ENCODE peak calls at places on chromosome 15, in six cellular contexts. One of them, this sample, is unnamed.

GRCh38 chr15:90345859-90346258 is 6.2 kb upstream of the ZNF774 start:
- DNase-seq in Karpas-422: no peak
- DNase-seq in right lobe of liver: no peak
- DNase-seq in adipocyte: no peak
- DNase-seq in neuronal stem cell: no peak
- DNase-seq in brain microvascular endothelial cell: no peak
- DNase-seq in this sample: no peak

GRCh38 chr15:62287066-62287857 is 122.2 kb upstream of the C2CD4B start:
- DNase-seq in Karpas-422: no peak
- DNase-seq in right lobe of liver: no peak
- DNase-seq in adipocyte: no peak
- DNase-seq in neuronal stem cell: no peak
- DNase-seq in brain microvascular endothelial cell: no peak
- DNase-seq in this sample: no peak

GRCh38 chr15:73265536-73266153 is 103.1 kb downstream of the HCN4 start:
- DNase-seq in Karpas-422: peak; percentile 83
- DNase-seq in right lobe of liver: no peak
- DNase-seq in adipocyte: no peak
- DNase-seq in neuronal stem cell: peak; percentile 36
- DNase-seq in brain microvascular endothelial cell: peak; percentile 55
- DNase-seq in this sample: peak; percentile 30

GRCh38 chr15:57060799-57061198 is 142.4 kb downstream of the TCF12 start:
- DNase-seq in Karpas-422: no peak
- DNase-seq in right lobe of liver: no peak
- DNase-seq in adipocyte: peak; percentile 65
- DNase-seq in neuronal stem cell: no peak
- DNase-seq in brain microvascular endothelial cell: peak; percentile 88
- DNase-seq in this sample: no peak

GRCh38 chr15:23069496-23070166 is 30.3 kb upstream of the TUBGCP5 start:
- DNase-seq in Karpas-422: no peak
- DNase-seq in right lobe of liver: no peak
- DNase-seq in adipocyte: no peak
- DNase-seq in neuronal stem cell: no peak
- DNase-seq in brain microvascular endothelial cell: no peak
- DNase-seq in this sample: no peak

GRCh38 chr15:71755571-71755970 is 54.8 kb upstream of the NR2E3 start:
- DNase-seq in Karpas-422: no peak
- DNase-seq in right lobe of liver: no peak
- DNase-seq in adipocyte: no peak
- DNase-seq in neuronal stem cell: no peak
- DNase-seq in brain microvascular endothelial cell: no peak
- DNase-seq in this sample: no peak

GRCh38 chr15:24039683-24040082 is 352.6 kb upstream of the NDN start:
- DNase-seq in Karpas-422: no peak
- DNase-seq in right lobe of liver: no peak
- DNase-seq in adipocyte: no peak
- DNase-seq in neuronal stem cell: no peak
- DNase-seq in brain microvascular endothelial cell: no peak
- DNase-seq in this sample: no peak

GRCh38 chr15:50055333-50056278 is 63.4 kb downstream of the ATP8B4 start:
- DNase-seq in Karpas-422: no peak
- DNase-seq in right lobe of liver: no peak
- DNase-seq in adipocyte: peak; percentile 30
- DNase-seq in neuronal stem cell: no peak
- DNase-seq in brain microvascular endothelial cell: peak; percentile 81
- DNase-seq in this sample: no peak

GRCh38 chr15:47196057-47196456 is 521.2 kb upstream of the SEMA6D start:
- DNase-seq in Karpas-422: peak; percentile 88
- DNase-seq in right lobe of liver: peak; percentile 75
- DNase-seq in adipocyte: peak; percentile 94
- DNase-seq in neuronal stem cell: peak; percentile 81
- DNase-seq in brain microvascular endothelial cell: peak; percentile 82
- DNase-seq in this sample: peak; percentile 14

GRCh38 chr15:47756872-47757271 is 39.6 kb downstream of the SEMA6D start:
- DNase-seq in Karpas-422: no peak
- DNase-seq in right lobe of liver: no peak
- DNase-seq in adipocyte: peak; percentile 66
- DNase-seq in neuronal stem cell: no peak
- DNase-seq in brain microvascular endothelial cell: peak; percentile 93
- DNase-seq in this sample: no peak

GRCh38 chr15:70566047-70566835 is 197.1 kb downstream of the UACA start:
- DNase-seq in Karpas-422: no peak
- DNase-seq in right lobe of liver: peak; percentile 20
- DNase-seq in adipocyte: no peak
- DNase-seq in neuronal stem cell: no peak
- DNase-seq in brain microvascular endothelial cell: peak; percentile 19
- DNase-seq in this sample: no peak

GRCh38 chr15:48119277-48119676 is 1.5 kb upstream of the SLC24A5 start:
- DNase-seq in Karpas-422: no peak
- DNase-seq in right lobe of liver: no peak
- DNase-seq in adipocyte: no peak
- DNase-seq in neuronal stem cell: no peak
- DNase-seq in brain microvascular endothelial cell: peak; percentile 15
- DNase-seq in this sample: no peak

GRCh38 chr15:46713045-46713444 is 1004.3 kb upstream of the SEMA6D start:
- DNase-seq in Karpas-422: no peak
- DNase-seq in right lobe of liver: no peak
- DNase-seq in adipocyte: no peak
- DNase-seq in neuronal stem cell: no peak
- DNase-seq in brain microvascular endothelial cell: no peak
- DNase-seq in this sample: no peak

GRCh38 chr15:90315276-90315982 is 36.7 kb upstream of the ZNF774 start:
- DNase-seq in Karpas-422: no peak
- DNase-seq in right lobe of liver: peak; percentile 81
- DNase-seq in adipocyte: peak; percentile 69
- DNase-seq in neuronal stem cell: no peak
- DNase-seq in brain microvascular endothelial cell: no peak
- DNase-seq in this sample: no peak

GRCh38 chr15:31843426-31844055 is 186.8 kb upstream of the CHRNA7 start:
- DNase-seq in Karpas-422: no peak
- DNase-seq in right lobe of liver: no peak
- DNase-seq in adipocyte: no peak
- DNase-seq in neuronal stem cell: no peak
- DNase-seq in brain microvascular endothelial cell: no peak
- DNase-seq in this sample: no peak

GRCh38 chr15:71145648-71146047 is 30.4 kb downstream of the THSD4 start:
- DNase-seq in Karpas-422: no peak
- DNase-seq in right lobe of liver: no peak
- DNase-seq in adipocyte: no peak
- DNase-seq in neuronal stem cell: no peak
- DNase-seq in brain microvascular endothelial cell: no peak
- DNase-seq in this sample: no peak

GRCh38 chr15:74208901-74209559 is 6.4 kb upstream of the STRA6 start:
- DNase-seq in Karpas-422: no peak
- DNase-seq in right lobe of liver: no peak
- DNase-seq in adipocyte: peak; percentile 48
- DNase-seq in neuronal stem cell: no peak
- DNase-seq in brain microvascular endothelial cell: no peak
- DNase-seq in this sample: no peak

GRCh38 chr15:95134306-95135100 is 903.1 kb downstream of the MCTP2 start:
- DNase-seq in Karpas-422: no peak
- DNase-seq in right lobe of liver: no peak
- DNase-seq in adipocyte: peak; percentile 35
- DNase-seq in neuronal stem cell: no peak
- DNase-seq in brain microvascular endothelial cell: no peak
- DNase-seq in this sample: no peak

GRCh38 chr15:48616216-48616615 is 29.3 kb downstream of the FBN1 start:
- DNase-seq in Karpas-422: no peak
- DNase-seq in right lobe of liver: no peak
- DNase-seq in adipocyte: peak; percentile 75
- DNase-seq in neuronal stem cell: no peak
- DNase-seq in brain microvascular endothelial cell: no peak
- DNase-seq in this sample: no peak

GRCh38 chr15:60022379-60022741 is 18.2 kb downstream of the FOXB1 start:
- DNase-seq in Karpas-422: no peak
- DNase-seq in right lobe of liver: no peak
- DNase-seq in adipocyte: no peak
- DNase-seq in neuronal stem cell: no peak
- DNase-seq in brain microvascular endothelial cell: no peak
- DNase-seq in this sample: no peak

GRCh38 chr15:20346082-20346805 is 195.4 kb downstream of the GOLGA6L6 start:
- DNase-seq in Karpas-422: peak; percentile 29
- DNase-seq in right lobe of liver: no peak
- DNase-seq in adipocyte: no peak
- DNase-seq in neuronal stem cell: no peak
- DNase-seq in brain microvascular endothelial cell: no peak
- DNase-seq in this sample: peak; percentile 4

GRCh38 chr15:57224664-57225063 is 151.6 kb upstream of the CGNL1 start:
- DNase-seq in Karpas-422: no peak
- DNase-seq in right lobe of liver: no peak
- DNase-seq in adipocyte: peak; percentile 57
- DNase-seq in neuronal stem cell: no peak
- DNase-seq in brain microvascular endothelial cell: no peak
- DNase-seq in this sample: no peak

GRCh38 chr15:63909819-63910437 is 76.2 kb upstream of the HERC1 start:
- DNase-seq in Karpas-422: no peak
- DNase-seq in right lobe of liver: no peak
- DNase-seq in adipocyte: peak; percentile 83
- DNase-seq in neuronal stem cell: no peak
- DNase-seq in brain microvascular endothelial cell: peak; percentile 74
- DNase-seq in this sample: no peak

DNA sequence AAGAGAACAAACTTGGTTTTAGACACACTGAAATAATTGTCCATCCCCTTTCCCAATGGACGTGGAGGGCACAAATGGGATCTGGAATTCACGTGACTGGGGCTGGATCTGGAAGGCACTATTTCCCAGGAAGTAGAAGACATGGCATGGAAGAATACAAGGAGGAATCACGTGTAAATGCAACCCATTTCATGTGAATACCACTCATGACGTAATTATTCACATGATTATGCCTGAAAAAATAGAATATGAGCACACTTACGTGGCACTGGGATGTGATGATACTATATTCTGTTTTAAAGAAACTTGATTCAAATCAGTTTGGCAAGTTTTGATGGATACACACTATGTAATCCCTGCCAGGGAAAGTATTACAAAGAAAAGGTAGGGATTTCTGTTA is 477.3 kb downstream of the GABRG3 start:
- DNase-seq in Karpas-422: no peak
- DNase-seq in right lobe of liver: no peak
- DNase-seq in adipocyte: no peak
- DNase-seq in neuronal stem cell: no peak
- DNase-seq in brain microvascular endothelial cell: no peak
- DNase-seq in this sample: no peak
- H3K4me3 ChIP-seq in Karpas-422: no peak overlapping the region
- H3K4me3 ChIP-seq in right lobe of liver: no peak overlapping the region
- H3K4me3 ChIP-seq in adipocyte: no peak overlapping the region
- H3K4me3 ChIP-seq in neuronal stem cell: no peak overlapping the region
- H3K4me3 ChIP-seq in brain microvascular endothelial cell: no peak overlapping the region
- H3K4me3 ChIP-seq in this sample: no peak overlapping the region

GRCh38 chr15:25092661-25093060 is 137.9 kb downstream of the SNRPN start:
- DNase-seq in Karpas-422: no peak
- DNase-seq in right lobe of liver: no peak
- DNase-seq in adipocyte: no peak
- DNase-seq in neuronal stem cell: no peak
- DNase-seq in brain microvascular endothelial cell: peak; percentile 34
- DNase-seq in this sample: no peak

GRCh38 chr15:25089577-25089976 is 134.8 kb downstream of the SNRPN start:
- DNase-seq in Karpas-422: no peak
- DNase-seq in right lobe of liver: peak; percentile 4
- DNase-seq in adipocyte: no peak
- DNase-seq in neuronal stem cell: no peak
- DNase-seq in brain microvascular endothelial cell: no peak
- DNase-seq in this sample: no peak

GRCh38 chr15:25090073-25090733 is 135.4 kb downstream of the SNRPN start:
- DNase-seq in Karpas-422: no peak
- DNase-seq in right lobe of liver: peak; percentile 9
- DNase-seq in adipocyte: no peak
- DNase-seq in neuronal stem cell: no peak
- DNase-seq in brain microvascular endothelial cell: no peak
- DNase-seq in this sample: peak; percentile 11

GRCh38 chr15:25093455-25094029 is 138.8 kb downstream of the SNRPN start:
- DNase-seq in Karpas-422: no peak
- DNase-seq in right lobe of liver: peak; percentile 8
- DNase-seq in adipocyte: no peak
- DNase-seq in neuronal stem cell: no peak
- DNase-seq in brain microvascular endothelial cell: no peak
- DNase-seq in this sample: no peak

GRCh38 chr15:25091421-25092158 is 136.8 kb downstream of the SNRPN start:
- DNase-seq in Karpas-422: no peak
- DNase-seq in right lobe of liver: peak; percentile 7
- DNase-seq in adipocyte: no peak
- DNase-seq in neuronal stem cell: no peak
- DNase-seq in brain microvascular endothelial cell: no peak
- DNase-seq in this sample: peak; percentile 13
- H3K36me3 ChIP-seq in Karpas-422: peaks cover 70% of the 10 kb centered on the region
- H3K36me3 ChIP-seq in right lobe of liver: peaks cover 8% of the 10 kb centered on the region
- H3K36me3 ChIP-seq in adipocyte: peaks cover 95% of the 10 kb centered on the region
- H3K36me3 ChIP-seq in neuronal stem cell: peaks cover 38% of the 10 kb centered on the region
- H3K36me3 ChIP-seq in brain microvascular endothelial cell: peaks cover 35% of the 10 kb centered on the region
- H3K36me3 ChIP-seq in this sample: peaks cover 57% of the 10 kb centered on the region

GRCh38 chr15:39304201-39304841 is 276.6 kb upstream of the THBS1 start:
- DNase-seq in Karpas-422: no peak
- DNase-seq in right lobe of liver: no peak
- DNase-seq in adipocyte: peak; percentile 84
- DNase-seq in neuronal stem cell: no peak
- DNase-seq in brain microvascular endothelial cell: no peak
- DNase-seq in this sample: no peak
- H3K4me3 ChIP-seq in Karpas-422: no peak overlapping the region
- H3K4me3 ChIP-seq in right lobe of liver: no peak overlapping the region
- H3K4me3 ChIP-seq in adipocyte: no peak overlapping the region
- H3K4me3 ChIP-seq in neuronal stem cell: no peak overlapping the region
- H3K4me3 ChIP-seq in brain microvascular endothelial cell: no peak overlapping the region
- H3K4me3 ChIP-seq in this sample: no peak overlapping the region

GRCh38 chr15:80876034-80876433 is 96.9 kb downstream of the CEMIP start:
- DNase-seq in Karpas-422: no peak
- DNase-seq in right lobe of liver: no peak
- DNase-seq in adipocyte: no peak
- DNase-seq in neuronal stem cell: no peak
- DNase-seq in brain microvascular endothelial cell: no peak
- DNase-seq in this sample: no peak

GRCh38 chr15:80873568-80873967 is 94.4 kb downstream of the CEMIP start:
- DNase-seq in Karpas-422: no peak
- DNase-seq in right lobe of liver: no peak
- DNase-seq in adipocyte: no peak
- DNase-seq in neuronal stem cell: no peak
- DNase-seq in brain microvascular endothelial cell: no peak
- DNase-seq in this sample: no peak

GRCh38 chr15:80878867-80879250 is 99.7 kb downstream of the CEMIP start:
- DNase-seq in Karpas-422: no peak
- DNase-seq in right lobe of liver: no peak
- DNase-seq in adipocyte: no peak
- DNase-seq in neuronal stem cell: no peak
- DNase-seq in brain microvascular endothelial cell: no peak
- DNase-seq in this sample: no peak

GRCh38 chr15:80878242-80878866 is 99.2 kb downstream of the CEMIP start:
- DNase-seq in Karpas-422: peak; percentile 85
- DNase-seq in right lobe of liver: no peak
- DNase-seq in adipocyte: peak; percentile 15
- DNase-seq in neuronal stem cell: no peak
- DNase-seq in brain microvascular endothelial cell: peak; percentile 1
- DNase-seq in this sample: no peak

DNA sequence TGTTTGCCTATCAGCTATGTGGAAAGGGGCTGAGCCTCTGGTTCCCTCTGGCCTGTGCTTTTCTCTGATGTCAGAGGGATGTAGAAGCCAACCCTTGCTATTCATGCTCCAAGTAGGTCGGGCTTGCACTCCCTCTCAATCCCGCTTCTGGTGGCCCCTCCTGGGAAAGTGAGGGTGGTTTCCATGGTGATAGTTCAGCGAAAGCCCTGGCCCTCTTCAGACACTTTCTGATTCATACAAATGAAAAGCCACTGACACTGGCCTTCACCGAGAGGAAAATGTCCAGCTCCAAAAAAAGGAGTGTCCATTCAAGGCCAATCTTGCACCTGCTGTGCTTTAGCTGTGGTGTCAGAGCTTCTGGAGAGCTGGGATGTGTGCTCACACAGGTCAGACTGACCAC is 96.4 kb downstream of the CEMIP start:
- DNase-seq in Karpas-422: no peak
- DNase-seq in right lobe of liver: no peak
- DNase-seq in adipocyte: no peak
- DNase-seq in neuronal stem cell: no peak
- DNase-seq in brain microvascular endothelial cell: no peak
- DNase-seq in this sample: no peak
- H3K36me3 ChIP-seq in Karpas-422: no peaks in the 10 kb centered on the region
- H3K36me3 ChIP-seq in right lobe of liver: no peaks in the 10 kb centered on the region
- H3K36me3 ChIP-seq in adipocyte: peaks cover 74% of the 10 kb centered on the region
- H3K36me3 ChIP-seq in neuronal stem cell: no peaks in the 10 kb centered on the region
- H3K36me3 ChIP-seq in brain microvascular endothelial cell: no peaks in the 10 kb centered on the region
- H3K36me3 ChIP-seq in this sample: no peaks in the 10 kb centered on the region